ENCODE peak calls at places on chromosomes 11 and 22, in ten cellular contexts. E is sigmoid colon, C is DND-41, J is fibroblast of lung, N is stomach, V is cardiac muscle cell, Q is mammary epithelial cell, F is neuronal stem cell, B is osteoblast, Z is hepatocyte. G is an unnamed sample. For H3K4me1, the result is how much of the 10 kb centered on the place peaks cover.

GRCh38 chr11:134046681-134047449 is 22.0 kb upstream of the JAM3 start:
- DNase-seq in V (no peak), Z (no peak), Q (no peak), C (no peak), J (no peak), B (peak), F (no peak), E (no peak), N (no peak), G (no peak)

GRCh38 chr22:28369849-28370248 is 309.8 kb downstream of the TTC28 start:
- DNase-seq in Z (no peak), C (peak), B (no peak), Q (no peak), F (no peak), E (no peak), J (no peak), N (no peak), V (no peak), G (no peak)

GRCh38 chr22:32920032-32920628 is 118.6 kb downstream of the TIMP3 start:
- DNase-seq in B (peak), F (no peak), V (no peak), Q (no peak), C (no peak), N (no peak), E (peak), J (peak), Z (peak), G (no peak)

GRCh38 chr11:67667490-67668190 is 6.8 kb downstream of the ALDH3B2 start:
- DNase-seq in E (no peak), Z (no peak), C (peak), Q (no peak), V (no peak), N (no peak), B (peak), F (no peak), J (no peak), G (no peak)

GRCh38 chr11:46942172-46942571 is 5.6 kb downstream of the CSTPP1 start:
- DNase-seq in V (no peak), N (peak), C (no peak), Z (no peak), E (no peak), J (no peak), B (no peak), F (no peak), Q (no peak), G (no peak)

GRCh38 chr11:44927174-44927661 is 23.5 kb downstream of the TP53I11 start:
- DNase-seq in E (peak), C (peak), F (peak), N (peak), V (peak), Z (peak), J (peak), B (peak), Q (peak), G (peak)

GRCh38 chr11:71235719-71236118 is 16.7 kb downstream of the SHANK2 start:
- DNase-seq in B (no peak), E (peak), F (no peak), N (no peak), Z (no peak), J (no peak), Q (no peak), C (no peak), V (no peak), G (no peak)

GRCh38 chr11:35275808-35276170 is 136.8 kb downstream of the CD44 start:
- DNase-seq in V (no peak), Z (no peak), F (no peak), E (no peak), Q (no peak), C (no peak), B (no peak), N (no peak), J (no peak), G (no peak)

GRCh38 chr22:49602481-49602880 is 225.2 kb downstream of the BRD1 start:
- DNase-seq in Z (no peak), F (no peak), B (peak), Q (no peak), N (no peak), V (no peak), J (no peak), E (peak), C (no peak), G (no peak)

DNA sequence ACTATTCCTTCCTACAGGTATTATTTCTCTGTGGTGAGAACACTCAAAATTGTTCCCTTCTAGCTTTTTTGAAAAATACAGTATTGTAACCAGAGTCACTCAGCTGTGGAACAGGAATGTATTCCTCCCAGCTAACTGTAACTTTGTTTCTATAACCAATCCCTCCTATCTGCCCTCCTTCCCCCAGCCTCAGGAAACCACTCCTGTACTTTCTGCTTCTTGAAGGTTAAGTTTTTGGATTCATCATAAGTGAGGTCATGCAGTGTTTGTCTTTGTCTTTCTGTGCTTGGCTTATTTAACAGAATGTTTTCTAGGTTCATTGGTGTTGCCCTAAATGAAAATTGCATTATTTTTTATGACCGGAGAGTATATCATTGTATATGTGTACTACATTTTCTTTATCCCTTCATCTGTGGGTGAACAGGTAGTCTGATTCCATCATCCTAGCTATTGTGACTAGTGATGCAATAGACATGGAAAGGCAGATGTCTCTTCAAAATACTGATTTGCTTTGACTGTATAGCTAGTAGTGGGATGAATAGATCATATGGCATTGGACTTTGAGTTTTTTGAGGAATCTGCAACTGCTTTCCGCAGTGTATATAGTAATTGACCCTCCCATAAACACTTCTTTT is 112.9 kb upstream of the GRK3 start:
- DNase-seq in J (no peak), F (no peak), B (no peak), V (no peak), E (no peak), Q (no peak), N (no peak), C (no peak), Z (no peak), G (no peak)
- H3K4me1 ChIP-seq in J (under half), F (under half), B (under half), V (under half), E (under half), Q (under half), N (under half), C (under half), Z (under half), G (under half)

DNA sequence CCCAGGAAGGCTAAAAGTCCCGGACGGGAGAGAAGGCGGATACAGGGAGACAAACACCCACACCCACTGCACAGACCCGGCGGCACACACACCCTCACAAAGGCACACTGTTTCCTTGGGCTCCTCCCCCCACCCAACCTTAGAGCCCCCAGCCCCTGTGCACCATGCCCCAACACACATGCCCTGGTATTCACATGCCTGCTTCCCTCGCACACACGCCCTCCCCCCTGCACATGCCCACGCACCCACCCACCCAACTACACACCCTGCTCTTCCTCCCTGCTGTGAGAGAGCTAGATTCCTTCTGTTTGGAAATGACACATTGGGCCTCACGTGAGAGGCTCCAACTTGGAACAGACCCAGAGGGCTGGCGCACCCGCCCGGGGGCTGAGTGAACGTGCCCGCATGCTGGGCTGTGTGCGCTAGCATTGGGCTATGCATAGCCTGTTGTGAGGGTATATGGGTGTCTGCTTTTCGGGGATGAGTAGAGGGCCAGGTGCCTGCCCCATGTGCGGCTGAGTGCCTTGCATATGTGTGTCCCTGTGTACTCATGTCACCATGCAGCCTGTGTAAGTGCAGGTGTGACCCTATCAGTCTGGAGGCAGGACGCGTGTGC is 518 bp upstream of the CHRM1 start:
- DNase-seq in C (no peak), F (no peak), B (peak), Z (no peak), V (no peak), Q (no peak), E (no peak), J (no peak), N (peak), G (no peak)
- H3K4me3 ChIP-seq in C (no peak), F (no peak), B (no peak), Z (no peak), V (no peak), Q (no peak), E (no peak), J (no peak), N (peak), G (no peak)

GRCh38 chr22:37365950-37366349 is 61.3 kb downstream of the ELFN2 start:
- DNase-seq in N (no peak), V (no peak), F (no peak), Q (no peak), J (no peak), C (no peak), E (no peak), B (no peak), Z (no peak), G (no peak)

GRCh38 chr22:37363593-37363992 is 63.7 kb downstream of the ELFN2 start:
- DNase-seq in N (no peak), Q (no peak), J (no peak), E (no peak), B (no peak), C (no peak), Z (no peak), V (no peak), F (no peak), G (no peak)

GRCh38 chr22:37369536-37369935 is 57.7 kb downstream of the ELFN2 start:
- DNase-seq in F (no peak), N (no peak), Z (no peak), Q (no peak), C (no peak), V (no peak), E (no peak), J (no peak), B (no peak), G (no peak)

GRCh38 chr22:37368058-37368457 is 59.2 kb downstream of the ELFN2 start:
- DNase-seq in B (no peak), C (no peak), N (no peak), J (no peak), F (no peak), E (no peak), Z (no peak), V (no peak), Q (no peak), G (no peak)

DNA sequence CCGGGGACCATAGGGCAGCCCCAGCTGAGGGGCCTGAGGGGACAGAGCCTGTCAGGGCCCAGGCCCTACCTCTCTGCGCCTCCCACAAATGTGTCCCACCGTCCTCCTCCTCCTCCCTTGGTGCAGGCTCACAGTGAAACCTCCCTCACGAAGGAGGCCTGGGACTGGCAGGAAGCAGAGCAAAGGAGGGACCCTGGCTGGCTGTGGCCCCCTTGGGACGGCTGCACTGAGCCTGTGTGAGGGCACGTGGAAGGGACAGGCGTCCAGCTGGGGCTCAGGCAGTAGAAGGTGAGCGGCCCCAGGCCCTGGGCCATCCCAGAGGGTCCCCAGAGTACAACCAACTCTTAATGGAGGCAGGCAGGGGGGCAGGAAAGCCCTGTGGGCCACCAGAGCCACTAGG is 60.7 kb downstream of the ELFN2 start:
- DNase-seq in J (no peak), Q (no peak), B (no peak), E (no peak), V (no peak), Z (no peak), F (no peak), C (no peak), N (no peak), G (no peak)
- H3K27ac ChIP-seq in J (no peak), Q (no peak), B (no peak), E (no peak), V (no peak), Z (no peak), F (no peak), C (no peak), N (no peak), G (no peak)

DNA sequence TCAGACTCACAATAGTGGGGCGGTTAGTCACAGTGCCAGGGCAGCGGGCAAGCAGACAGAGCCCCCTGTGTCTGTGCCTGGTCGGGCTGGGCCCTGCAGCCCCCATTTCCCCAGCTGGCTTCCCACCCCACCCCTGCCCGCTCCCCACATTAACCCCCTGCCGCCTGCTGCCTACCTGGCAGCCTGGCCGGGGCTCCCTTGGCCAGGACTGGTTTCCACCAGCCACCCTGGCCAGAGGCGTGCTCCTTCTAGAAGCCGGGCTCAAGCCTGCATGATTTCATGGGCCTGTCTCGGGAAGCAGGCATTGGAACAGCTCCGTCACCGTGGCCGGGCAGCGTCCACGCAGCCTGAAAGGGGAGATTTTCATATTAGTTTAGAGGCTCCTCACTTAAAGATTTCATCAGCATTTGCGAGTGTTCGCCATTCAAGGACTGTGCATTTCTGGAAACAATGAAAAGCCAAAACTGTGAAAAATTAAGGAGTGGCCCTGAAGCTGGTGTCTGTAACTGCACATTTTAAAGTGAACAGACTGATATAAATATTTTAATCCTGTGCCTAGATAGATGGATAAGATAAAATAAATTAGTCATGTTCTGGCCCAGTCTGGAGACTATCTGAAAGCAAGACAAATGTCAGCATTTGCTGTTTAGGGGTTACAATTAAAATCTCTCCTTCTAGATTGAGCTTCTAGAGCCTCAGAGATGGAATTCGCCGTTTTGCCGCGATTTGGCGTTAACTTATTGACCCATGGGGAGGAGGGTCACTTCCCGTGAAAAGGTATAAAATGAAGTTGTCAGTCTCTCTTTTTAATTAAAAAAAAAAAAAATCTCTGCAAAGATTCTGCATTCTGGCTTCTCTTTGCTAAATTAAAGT is 79.4 kb upstream of the WNT7B start:
- DNase-seq in E (peak), F (no peak), N (peak), J (no peak), C (no peak), B (peak), Q (peak), Z (no peak), V (no peak), G (no peak)
- H3K4me1 ChIP-seq in E (under half), F (under half), N (half or more), J (under half), C (half or more), B (half or more), Q (half or more), Z (under half), V (under half), G (under half)

GRCh38 chr11:112519749-112520148 is 259.1 kb upstream of the PLET1 start:
- DNase-seq in C (peak), Q (no peak), V (no peak), F (no peak), Z (no peak), N (no peak), E (no peak), J (no peak), B (no peak), G (no peak)
- H3K4me3 ChIP-seq in C (no peak), Q (no peak), V (no peak), F (no peak), Z (no peak), N (no peak), E (no peak), J (no peak), B (no peak), G (no peak)